ENCODE peak calls at places on chromosomes 6 and 20, in six cellular contexts. One of them, this sample, is unnamed.

GRCh38 chr20:10863337-10864060 is 189.7 kb upstream of the JAG1 start:
- DNase-seq in GM12865: no peak
- DNase-seq in GM10248: no peak
- DNase-seq in esophagus squamous epithelium: no peak
- DNase-seq in tibial artery: no peak
- DNase-seq in PC-9: peak
- DNase-seq in this sample: no peak

GRCh38 chr6:40054602-40055001 is 120.3 kb upstream of the MOCS1 start:
- DNase-seq in tibial artery: no peak
- DNase-seq in GM10248: no peak
- DNase-seq in GM12865: no peak
- DNase-seq in PC-9: no peak
- DNase-seq in esophagus squamous epithelium: no peak
- DNase-seq in this sample: no peak

GRCh38 chr20:21228511-21228910 is 74.6 kb upstream of the XRN2 start:
- DNase-seq in GM12865: peak
- DNase-seq in esophagus squamous epithelium: no peak
- DNase-seq in tibial artery: no peak
- DNase-seq in PC-9: no peak
- DNase-seq in GM10248: peak
- DNase-seq in this sample: no peak

GRCh38 chr6:7252390-7252789 is 60.6 kb downstream of the SSR1 start:
- DNase-seq in GM10248: no peak
- DNase-seq in GM12865: no peak
- DNase-seq in PC-9: no peak
- DNase-seq in esophagus squamous epithelium: no peak
- DNase-seq in tibial artery: peak
- DNase-seq in this sample: no peak

GRCh38 chr20:62195072-62195400 is 12.2 kb downstream of the MTG2 start:
- DNase-seq in GM12865: no peak
- DNase-seq in tibial artery: no peak
- DNase-seq in PC-9: no peak
- DNase-seq in esophagus squamous epithelium: no peak
- DNase-seq in GM10248: no peak
- DNase-seq in this sample: no peak

GRCh38 chr6:77136086-77136485 is 327.2 kb downstream of the HTR1B start:
- DNase-seq in GM12865: no peak
- DNase-seq in GM10248: no peak
- DNase-seq in PC-9: no peak
- DNase-seq in esophagus squamous epithelium: no peak
- DNase-seq in tibial artery: no peak
- DNase-seq in this sample: no peak

GRCh38 chr6:148112851-148113319 is 229.8 kb upstream of the SASH1 start:
- DNase-seq in tibial artery: no peak
- DNase-seq in GM12865: no peak
- DNase-seq in PC-9: peak
- DNase-seq in GM10248: no peak
- DNase-seq in esophagus squamous epithelium: no peak
- DNase-seq in this sample: no peak

GRCh38 chr20:23835716-23836115 is 9.2 kb upstream of the CST2 start:
- DNase-seq in PC-9: no peak
- DNase-seq in GM10248: no peak
- DNase-seq in esophagus squamous epithelium: no peak
- DNase-seq in GM12865: no peak
- DNase-seq in tibial artery: no peak
- DNase-seq in this sample: no peak

GRCh38 chr6:37541346-37541745 is 41.7 kb upstream of the CCDC167 start:
- DNase-seq in GM12865: no peak
- DNase-seq in esophagus squamous epithelium: no peak
- DNase-seq in PC-9: no peak
- DNase-seq in GM10248: no peak
- DNase-seq in tibial artery: no peak
- DNase-seq in this sample: no peak

GRCh38 chr6:106693343-106693742 is 64.0 kb downstream of the QRSL1 start:
- DNase-seq in PC-9: no peak
- DNase-seq in GM10248: no peak
- DNase-seq in tibial artery: no peak
- DNase-seq in esophagus squamous epithelium: no peak
- DNase-seq in GM12865: no peak
- DNase-seq in this sample: no peak

GRCh38 chr6:82353848-82354247 is 9.8 kb upstream of the TPBG start:
- DNase-seq in GM12865: no peak
- DNase-seq in tibial artery: no peak
- DNase-seq in esophagus squamous epithelium: no peak
- DNase-seq in GM10248: no peak
- DNase-seq in PC-9: no peak
- DNase-seq in this sample: no peak

GRCh38 chr6:82348130-82348529 is 15.5 kb upstream of the TPBG start:
- DNase-seq in GM12865: no peak
- DNase-seq in esophagus squamous epithelium: no peak
- DNase-seq in PC-9: no peak
- DNase-seq in GM10248: no peak
- DNase-seq in tibial artery: no peak
- DNase-seq in this sample: no peak
- TF ChIP-seq CTCF in GM12865: no peak
- TF ChIP-seq CTCF in esophagus squamous epithelium: no peak
- TF ChIP-seq CTCF in PC-9: no peak
- TF ChIP-seq CTCF in GM10248: no peak
- TF ChIP-seq CTCF in tibial artery: no peak
- TF ChIP-seq CTCF in this sample: no peak

DNA sequence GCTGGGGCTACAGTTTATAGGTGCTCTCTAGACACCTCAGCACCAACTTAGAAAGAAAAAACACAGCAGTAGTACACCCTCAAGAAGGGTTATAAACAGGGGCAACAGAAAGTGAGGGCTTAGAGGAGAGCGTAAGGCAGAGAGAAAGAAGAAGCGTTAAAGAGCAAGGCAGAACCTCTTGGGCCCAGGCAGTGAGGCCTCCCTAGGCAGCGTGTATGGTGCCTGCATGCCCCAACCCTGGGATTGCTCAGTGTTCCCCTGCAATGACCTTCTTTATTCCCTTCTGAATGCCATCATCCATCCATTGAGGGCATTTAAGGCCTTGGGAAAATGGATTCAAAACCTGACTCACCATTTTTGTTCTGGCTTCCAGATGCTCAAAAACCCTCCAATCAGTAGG is 130.0 kb upstream of the ARG1 start:
- DNase-seq in GM10248: no peak
- DNase-seq in tibial artery: no peak
- DNase-seq in esophagus squamous epithelium: no peak
- DNase-seq in PC-9: no peak
- DNase-seq in GM12865: no peak
- DNase-seq in this sample: no peak
- TF ChIP-seq CTCF in GM10248: no peak
- TF ChIP-seq CTCF in tibial artery: no peak
- TF ChIP-seq CTCF in esophagus squamous epithelium: no peak
- TF ChIP-seq CTCF in PC-9: no peak
- TF ChIP-seq CTCF in GM12865: no peak
- TF ChIP-seq CTCF in this sample: no peak

GRCh38 chr6:154938245-154938583 is 56.9 kb upstream of the TIAM2 start:
- DNase-seq in PC-9: no peak
- DNase-seq in esophagus squamous epithelium: no peak
- DNase-seq in GM10248: no peak
- DNase-seq in tibial artery: no peak
- DNase-seq in GM12865: no peak
- DNase-seq in this sample: no peak
- TF ChIP-seq CTCF in PC-9: no peak
- TF ChIP-seq CTCF in esophagus squamous epithelium: no peak
- TF ChIP-seq CTCF in GM10248: no peak
- TF ChIP-seq CTCF in tibial artery: no peak
- TF ChIP-seq CTCF in GM12865: no peak
- TF ChIP-seq CTCF in this sample: no peak

GRCh38 chr6:111721677-111722219 is 116.1 kb upstream of the TRAF3IP2 start:
- DNase-seq in GM12865: peak
- DNase-seq in GM10248: peak
- DNase-seq in tibial artery: no peak
- DNase-seq in PC-9: no peak
- DNase-seq in esophagus squamous epithelium: no peak
- DNase-seq in this sample: peak
- TF ChIP-seq CTCF in GM12865: peak
- TF ChIP-seq CTCF in GM10248: peak
- TF ChIP-seq CTCF in tibial artery: peak
- TF ChIP-seq CTCF in PC-9: peak
- TF ChIP-seq CTCF in esophagus squamous epithelium: peak
- TF ChIP-seq CTCF in this sample: peak

GRCh38 chr6:157233156-157233555 is 90.2 kb downstream of the TMEM242 start:
- DNase-seq in GM10248: no peak
- DNase-seq in PC-9: no peak
- DNase-seq in tibial artery: no peak
- DNase-seq in esophagus squamous epithelium: no peak
- DNase-seq in GM12865: no peak
- DNase-seq in this sample: no peak

GRCh38 chr6:157238346-157238745 is 85.0 kb downstream of the TMEM242 start:
- DNase-seq in GM12865: no peak
- DNase-seq in tibial artery: no peak
- DNase-seq in GM10248: no peak
- DNase-seq in PC-9: no peak
- DNase-seq in esophagus squamous epithelium: no peak
- DNase-seq in this sample: no peak

GRCh38 chr6:157233686-157234085 is 89.6 kb downstream of the TMEM242 start:
- DNase-seq in tibial artery: no peak
- DNase-seq in GM10248: no peak
- DNase-seq in esophagus squamous epithelium: no peak
- DNase-seq in PC-9: no peak
- DNase-seq in GM12865: no peak
- DNase-seq in this sample: no peak

GRCh38 chr6:157236040-157236725 is 87.1 kb downstream of the TMEM242 start:
- DNase-seq in esophagus squamous epithelium: no peak
- DNase-seq in GM10248: no peak
- DNase-seq in PC-9: no peak
- DNase-seq in GM12865: no peak
- DNase-seq in tibial artery: no peak
- DNase-seq in this sample: peak

GRCh38 chr6:157235600-157236039 is 87.7 kb downstream of the TMEM242 start:
- DNase-seq in esophagus squamous epithelium: no peak
- DNase-seq in tibial artery: peak
- DNase-seq in PC-9: no peak
- DNase-seq in GM12865: no peak
- DNase-seq in GM10248: peak
- DNase-seq in this sample: peak
- TF ChIP-seq CTCF in esophagus squamous epithelium: peak
- TF ChIP-seq CTCF in tibial artery: peak
- TF ChIP-seq CTCF in PC-9: no peak
- TF ChIP-seq CTCF in GM12865: peak
- TF ChIP-seq CTCF in GM10248: peak
- TF ChIP-seq CTCF in this sample: peak

This sample was measured in activated CD8-positive, alpha-beta T cell treated with anti-CD3 and anti-CD28 coated beads for 36 hours.